ENCODE peak calls at places on chromosomes 11 and 22, in eight cellular contexts. One of them, this sample, is unnamed. For H3K36me3, the result is how much of the 10 kb centered on the place peaks cover.

GRCh38 chr22:20741634-20742581 is 32.0 kb upstream of the SERPIND1 start:
- DNase-seq in tibial artery: no peak
- DNase-seq in ovary: no peak
- DNase-seq in SK-N-SH: peak
- DNase-seq in fibroblast of lung: peak
- DNase-seq in colonic mucosa: peak
- DNase-seq in H7: peak
- DNase-seq in mesendoderm: peak
- DNase-seq in this sample: no peak

GRCh38 chr11:123472236-123472935 is 42.3 kb downstream of the GRAMD1B start:
- DNase-seq in H7: no peak
- DNase-seq in tibial artery: no peak
- DNase-seq in SK-N-SH: no peak
- DNase-seq in mesendoderm: no peak
- DNase-seq in colonic mucosa: no peak
- DNase-seq in fibroblast of lung: no peak
- DNase-seq in ovary: no peak
- DNase-seq in this sample: no peak

GRCh38 chr11:5171856-5172255 is 17.3 kb upstream of the OR52A1 start:
- DNase-seq in mesendoderm: no peak
- DNase-seq in H7: no peak
- DNase-seq in SK-N-SH: no peak
- DNase-seq in ovary: no peak
- DNase-seq in colonic mucosa: no peak
- DNase-seq in tibial artery: no peak
- DNase-seq in fibroblast of lung: no peak
- DNase-seq in this sample: no peak

GRCh38 chr22:39098026-39098425 is 982 bp downstream of the APOBEC3H start:
- DNase-seq in SK-N-SH: no peak
- DNase-seq in tibial artery: no peak
- DNase-seq in colonic mucosa: no peak
- DNase-seq in H7: peak
- DNase-seq in mesendoderm: peak
- DNase-seq in ovary: no peak
- DNase-seq in fibroblast of lung: no peak
- DNase-seq in this sample: no peak

GRCh38 chr22:33162196-33162595 is 104.0 kb upstream of the SYN3 start:
- DNase-seq in H7: no peak
- DNase-seq in fibroblast of lung: no peak
- DNase-seq in ovary: no peak
- DNase-seq in SK-N-SH: no peak
- DNase-seq in tibial artery: no peak
- DNase-seq in mesendoderm: peak
- DNase-seq in colonic mucosa: no peak
- DNase-seq in this sample: no peak

GRCh38 chr11:75195164-75195962 is 44.5 kb downstream of the SLCO2B1 start:
- DNase-seq in SK-N-SH: peak
- DNase-seq in H7: no peak
- DNase-seq in mesendoderm: no peak
- DNase-seq in fibroblast of lung: peak
- DNase-seq in colonic mucosa: peak
- DNase-seq in ovary: no peak
- DNase-seq in tibial artery: peak
- DNase-seq in this sample: peak

GRCh38 chr11:62771144-62772021 is at the start of gene TAF6L:
- DNase-seq in colonic mucosa: peak
- DNase-seq in SK-N-SH: peak
- DNase-seq in fibroblast of lung: peak
- DNase-seq in H7: peak
- DNase-seq in tibial artery: peak
- DNase-seq in mesendoderm: peak
- DNase-seq in ovary: peak
- DNase-seq in this sample: peak

GRCh38 chr11:103892603-103893002 is 143.8 kb upstream of the DDI1 start:
- DNase-seq in fibroblast of lung: peak
- DNase-seq in mesendoderm: peak
- DNase-seq in colonic mucosa: no peak
- DNase-seq in H7: no peak
- DNase-seq in ovary: no peak
- DNase-seq in tibial artery: no peak
- DNase-seq in SK-N-SH: no peak
- DNase-seq in this sample: peak

GRCh38 chr11:12222099-12222751 is 111.8 kb downstream of the MICAL2 start:
- DNase-seq in mesendoderm: peak
- DNase-seq in SK-N-SH: no peak
- DNase-seq in fibroblast of lung: peak
- DNase-seq in H7: no peak
- DNase-seq in tibial artery: no peak
- DNase-seq in ovary: peak
- DNase-seq in colonic mucosa: peak
- DNase-seq in this sample: no peak

GRCh38 chr11:17599460-17599925 is 52.4 kb downstream of the OTOG start:
- DNase-seq in SK-N-SH: no peak
- DNase-seq in tibial artery: no peak
- DNase-seq in H7: peak
- DNase-seq in ovary: no peak
- DNase-seq in colonic mucosa: no peak
- DNase-seq in mesendoderm: no peak
- DNase-seq in fibroblast of lung: no peak
- DNase-seq in this sample: no peak

GRCh38 chr11:45859661-45860140 is 12.4 kb downstream of the CRY2 start:
- DNase-seq in SK-N-SH: peak
- DNase-seq in tibial artery: peak
- DNase-seq in fibroblast of lung: peak
- DNase-seq in mesendoderm: peak
- DNase-seq in H7: peak
- DNase-seq in colonic mucosa: peak
- DNase-seq in ovary: peak
- DNase-seq in this sample: peak

GRCh38 chr11:83011333-83012167 is 60.1 kb downstream of the RAB30 start:
- DNase-seq in H7: no peak
- DNase-seq in mesendoderm: no peak
- DNase-seq in colonic mucosa: no peak
- DNase-seq in tibial artery: no peak
- DNase-seq in SK-N-SH: no peak
- DNase-seq in fibroblast of lung: peak
- DNase-seq in ovary: no peak
- DNase-seq in this sample: no peak

GRCh38 chr22:17906978-17907730 is 117.2 kb downstream of the MICAL3 start:
- DNase-seq in mesendoderm: no peak
- DNase-seq in SK-N-SH: no peak
- DNase-seq in fibroblast of lung: no peak
- DNase-seq in colonic mucosa: no peak
- DNase-seq in tibial artery: no peak
- DNase-seq in ovary: no peak
- DNase-seq in H7: no peak
- DNase-seq in this sample: no peak

GRCh38 chr11:57459112-57460016 is 964 bp upstream of the RTN4RL2 start:
- DNase-seq in tibial artery: no peak
- DNase-seq in ovary: no peak
- DNase-seq in SK-N-SH: peak
- DNase-seq in colonic mucosa: no peak
- DNase-seq in H7: peak
- DNase-seq in fibroblast of lung: no peak
- DNase-seq in mesendoderm: peak
- DNase-seq in this sample: no peak

GRCh38 chr22:33443688-33444087 is 385.5 kb upstream of the SYN3 start:
- DNase-seq in mesendoderm: no peak
- DNase-seq in colonic mucosa: no peak
- DNase-seq in ovary: no peak
- DNase-seq in fibroblast of lung: no peak
- DNase-seq in H7: no peak
- DNase-seq in tibial artery: no peak
- DNase-seq in SK-N-SH: no peak
- DNase-seq in this sample: no peak

GRCh38 chr22:40958329-40958728 is 7.2 kb downstream of the RBX1 start:
- DNase-seq in fibroblast of lung: no peak
- DNase-seq in H7: no peak
- DNase-seq in mesendoderm: no peak
- DNase-seq in SK-N-SH: no peak
- DNase-seq in ovary: no peak
- DNase-seq in colonic mucosa: no peak
- DNase-seq in tibial artery: no peak
- DNase-seq in this sample: no peak
- H3K36me3 ChIP-seq in fibroblast of lung: under half
- H3K36me3 ChIP-seq in H7: under half
- H3K36me3 ChIP-seq in mesendoderm: under half
- H3K36me3 ChIP-seq in SK-N-SH: under half
- H3K36me3 ChIP-seq in ovary: under half
- H3K36me3 ChIP-seq in colonic mucosa: under half
- H3K36me3 ChIP-seq in tibial artery: half or more
- H3K36me3 ChIP-seq in this sample: half or more

DNA sequence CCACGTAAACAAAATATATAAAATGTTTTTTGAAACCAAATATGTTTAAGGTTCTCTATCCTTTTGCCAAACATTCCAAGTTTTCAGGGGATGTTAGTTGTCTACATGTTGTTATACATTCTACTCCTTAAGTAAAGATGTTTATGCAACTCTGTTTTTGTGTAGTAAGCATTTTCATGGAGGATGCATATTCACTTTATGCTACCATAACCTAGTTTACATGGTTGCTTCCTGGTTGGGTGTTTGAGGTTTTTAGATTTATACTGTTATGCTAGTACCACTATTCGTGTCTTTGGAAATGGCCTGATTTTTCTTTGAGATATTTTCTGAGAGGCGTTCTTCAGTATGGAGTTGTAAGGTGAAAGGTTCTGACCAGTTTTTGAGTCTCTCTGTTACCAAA is 131.1 kb upstream of the SORL1-AS1 start:
- DNase-seq in mesendoderm: no peak
- DNase-seq in colonic mucosa: no peak
- DNase-seq in SK-N-SH: no peak
- DNase-seq in fibroblast of lung: no peak
- DNase-seq in ovary: no peak
- DNase-seq in tibial artery: no peak
- DNase-seq in H7: no peak
- DNase-seq in this sample: no peak
- H3K36me3 ChIP-seq in mesendoderm: under half
- H3K36me3 ChIP-seq in colonic mucosa: under half
- H3K36me3 ChIP-seq in SK-N-SH: under half
- H3K36me3 ChIP-seq in fibroblast of lung: under half
- H3K36me3 ChIP-seq in ovary: under half
- H3K36me3 ChIP-seq in tibial artery: half or more
- H3K36me3 ChIP-seq in H7: under half
- H3K36me3 ChIP-seq in this sample: under half

GRCh38 chr11:65303542-65303941 is 11.1 kb upstream of the CDC42EP2 start:
- DNase-seq in mesendoderm: no peak
- DNase-seq in colonic mucosa: no peak
- DNase-seq in fibroblast of lung: no peak
- DNase-seq in tibial artery: no peak
- DNase-seq in ovary: no peak
- DNase-seq in SK-N-SH: no peak
- DNase-seq in H7: no peak
- DNase-seq in this sample: no peak

GRCh38 chr11:65300621-65301290 is 13.9 kb upstream of the CDC42EP2 start:
- DNase-seq in mesendoderm: no peak
- DNase-seq in H7: no peak
- DNase-seq in fibroblast of lung: no peak
- DNase-seq in SK-N-SH: no peak
- DNase-seq in tibial artery: no peak
- DNase-seq in colonic mucosa: no peak
- DNase-seq in ovary: no peak
- DNase-seq in this sample: no peak

GRCh38 chr11:65304613-65305012 is 10.1 kb upstream of the CDC42EP2 start:
- DNase-seq in tibial artery: no peak
- DNase-seq in mesendoderm: no peak
- DNase-seq in fibroblast of lung: no peak
- DNase-seq in H7: no peak
- DNase-seq in colonic mucosa: no peak
- DNase-seq in ovary: no peak
- DNase-seq in SK-N-SH: no peak
- DNase-seq in this sample: no peak

GRCh38 chr11:65304110-65304509 is 10.6 kb upstream of the CDC42EP2 start:
- DNase-seq in SK-N-SH: no peak
- DNase-seq in colonic mucosa: no peak
- DNase-seq in mesendoderm: no peak
- DNase-seq in tibial artery: no peak
- DNase-seq in fibroblast of lung: no peak
- DNase-seq in ovary: no peak
- DNase-seq in H7: no peak
- DNase-seq in this sample: no peak

DNA sequence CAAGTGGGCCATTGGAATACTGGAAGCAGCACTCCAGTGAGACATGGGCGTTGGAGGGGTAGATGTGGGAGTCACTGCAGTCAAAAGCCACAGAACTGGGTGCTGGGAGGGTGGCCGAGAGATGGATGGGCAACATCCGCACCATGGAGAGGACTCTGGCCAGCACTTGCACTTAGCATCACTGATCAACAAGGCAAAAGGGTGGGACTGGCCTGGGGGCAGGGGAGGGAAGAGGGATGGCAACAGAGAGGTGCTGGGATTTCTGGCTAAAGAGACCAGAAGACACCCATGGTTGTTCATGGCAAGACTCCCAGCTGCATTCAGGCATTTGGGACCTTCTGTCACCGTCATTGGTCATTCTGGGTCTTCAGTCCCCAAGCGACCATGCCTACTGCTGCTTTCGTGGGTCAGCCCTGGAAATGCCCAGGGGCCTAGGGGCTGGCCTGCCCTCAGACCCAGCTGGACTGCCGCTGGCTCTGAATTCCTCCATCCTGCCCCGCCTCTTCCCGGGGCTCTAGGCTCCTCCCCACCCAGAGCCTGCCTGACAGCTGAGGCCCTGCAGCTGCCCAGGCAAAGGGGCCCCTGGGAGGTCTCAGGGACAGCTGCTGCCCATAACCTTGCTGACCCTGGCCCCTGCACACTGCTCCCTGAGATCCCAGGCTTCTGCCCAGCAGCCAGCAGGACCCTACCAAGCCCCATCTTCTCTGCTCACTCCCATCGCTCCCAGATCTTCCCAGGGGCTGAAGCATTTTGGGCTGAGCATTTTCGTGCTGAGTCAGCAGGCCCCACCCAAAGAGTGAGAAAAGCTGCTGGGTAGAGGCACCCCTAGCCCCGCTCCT is 13.0 kb upstream of the CDC42EP2 start:
- DNase-seq in SK-N-SH: peak
- DNase-seq in fibroblast of lung: no peak
- DNase-seq in colonic mucosa: no peak
- DNase-seq in ovary: peak
- DNase-seq in mesendoderm: peak
- DNase-seq in tibial artery: no peak
- DNase-seq in H7: peak
- DNase-seq in this sample: no peak
- H3K36me3 ChIP-seq in SK-N-SH: under half
- H3K36me3 ChIP-seq in fibroblast of lung: under half
- H3K36me3 ChIP-seq in colonic mucosa: under half
- H3K36me3 ChIP-seq in ovary: under half
- H3K36me3 ChIP-seq in mesendoderm: under half
- H3K36me3 ChIP-seq in tibial artery: under half
- H3K36me3 ChIP-seq in H7: under half
- H3K36me3 ChIP-seq in this sample: under half

DNA sequence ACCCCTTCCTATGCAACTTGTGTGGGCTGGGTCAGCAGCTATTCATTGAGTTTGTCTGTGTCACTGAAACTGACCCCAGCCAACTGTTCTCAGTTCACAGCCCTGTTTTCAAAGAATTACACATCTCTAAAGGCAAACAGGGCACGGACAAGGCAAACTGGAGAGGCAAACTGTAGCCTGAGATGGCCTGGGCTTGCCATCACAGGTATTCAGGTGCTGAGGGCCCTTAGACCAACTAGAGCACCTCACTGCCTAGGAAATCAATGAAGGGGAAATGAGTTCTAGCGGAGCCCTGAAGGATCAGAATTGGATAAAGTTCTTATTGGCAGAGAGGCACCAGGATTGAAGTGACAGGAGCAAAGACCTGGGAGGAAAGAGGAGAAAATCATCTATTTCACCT is 24.0 kb downstream of the PIK3IP1 start:
- DNase-seq in colonic mucosa: no peak
- DNase-seq in SK-N-SH: no peak
- DNase-seq in H7: no peak
- DNase-seq in fibroblast of lung: no peak
- DNase-seq in ovary: no peak
- DNase-seq in tibial artery: no peak
- DNase-seq in mesendoderm: no peak
- DNase-seq in this sample: no peak
- H3K36me3 ChIP-seq in colonic mucosa: under half
- H3K36me3 ChIP-seq in SK-N-SH: under half
- H3K36me3 ChIP-seq in H7: under half
- H3K36me3 ChIP-seq in fibroblast of lung: under half
- H3K36me3 ChIP-seq in ovary: under half
- H3K36me3 ChIP-seq in tibial artery: half or more
- H3K36me3 ChIP-seq in mesendoderm: under half
- H3K36me3 ChIP-seq in this sample: under half